ENCODE peak calls at places on chromosomes 6 and 20, in seven cellular contexts. One of them, this sample, is unnamed. For H3K4me1, the result is how much of the 10 kb centered on the place peaks cover.

GRCh38 chr6:83822629-83823169 is 30.5 kb upstream of the RIPPLY2 start:
- DNase-seq in cardiac muscle cell: no peak
- DNase-seq in uterus: no peak
- DNase-seq in psoas muscle: no peak
- DNase-seq in upper lobe of right lung: no peak
- DNase-seq in neural progenitor cell: no peak
- DNase-seq in fibroblast of lung: no peak
- DNase-seq in this sample: no peak

GRCh38 chr20:43666376-43667328 is at the start of gene MYBL2:
- DNase-seq in uterus: peak
- DNase-seq in fibroblast of lung: peak
- DNase-seq in cardiac muscle cell: peak
- DNase-seq in upper lobe of right lung: peak
- DNase-seq in psoas muscle: peak
- DNase-seq in neural progenitor cell: peak
- DNase-seq in this sample: peak

GRCh38 chr6:117938324-117938995 is 31.4 kb downstream of the SLC35F1 start:
- DNase-seq in cardiac muscle cell: no peak
- DNase-seq in fibroblast of lung: no peak
- DNase-seq in neural progenitor cell: no peak
- DNase-seq in psoas muscle: no peak
- DNase-seq in uterus: peak
- DNase-seq in upper lobe of right lung: no peak
- DNase-seq in this sample: no peak

GRCh38 chr6:79079425-79080130 is 1.5 kb upstream of the PHIP start:
- DNase-seq in upper lobe of right lung: no peak
- DNase-seq in psoas muscle: no peak
- DNase-seq in uterus: no peak
- DNase-seq in cardiac muscle cell: peak
- DNase-seq in fibroblast of lung: peak
- DNase-seq in neural progenitor cell: peak
- DNase-seq in this sample: peak

GRCh38 chr6:52992980-52993379 is 2.1 kb downstream of the GSTA4 start:
- DNase-seq in neural progenitor cell: no peak
- DNase-seq in cardiac muscle cell: peak
- DNase-seq in psoas muscle: no peak
- DNase-seq in fibroblast of lung: peak
- DNase-seq in upper lobe of right lung: no peak
- DNase-seq in uterus: no peak
- DNase-seq in this sample: peak

GRCh38 chr6:146194434-146194833 is 165.6 kb downstream of the GRM1 start:
- DNase-seq in neural progenitor cell: peak
- DNase-seq in psoas muscle: no peak
- DNase-seq in upper lobe of right lung: no peak
- DNase-seq in uterus: no peak
- DNase-seq in fibroblast of lung: no peak
- DNase-seq in cardiac muscle cell: no peak
- DNase-seq in this sample: no peak

GRCh38 chr6:129609635-129610034 is 100.3 kb downstream of the ARHGAP18 start:
- DNase-seq in upper lobe of right lung: no peak
- DNase-seq in psoas muscle: no peak
- DNase-seq in neural progenitor cell: no peak
- DNase-seq in fibroblast of lung: no peak
- DNase-seq in cardiac muscle cell: no peak
- DNase-seq in uterus: no peak
- DNase-seq in this sample: no peak

GRCh38 chr6:155483858-155484257 is 28.2 kb upstream of the NOX3 start:
- DNase-seq in fibroblast of lung: peak
- DNase-seq in upper lobe of right lung: no peak
- DNase-seq in neural progenitor cell: no peak
- DNase-seq in cardiac muscle cell: peak
- DNase-seq in psoas muscle: no peak
- DNase-seq in uterus: no peak
- DNase-seq in this sample: no peak

GRCh38 chr6:82057846-82058554 is 189.5 kb downstream of the IBTK start:
- DNase-seq in neural progenitor cell: no peak
- DNase-seq in upper lobe of right lung: no peak
- DNase-seq in cardiac muscle cell: peak
- DNase-seq in psoas muscle: no peak
- DNase-seq in uterus: no peak
- DNase-seq in fibroblast of lung: peak
- DNase-seq in this sample: no peak

GRCh38 chr20:63296411-63297299 is 3.7 kb downstream of the COL20A1 start:
- DNase-seq in upper lobe of right lung: no peak
- DNase-seq in uterus: no peak
- DNase-seq in neural progenitor cell: peak
- DNase-seq in fibroblast of lung: no peak
- DNase-seq in cardiac muscle cell: no peak
- DNase-seq in psoas muscle: no peak
- DNase-seq in this sample: no peak

GRCh38 chr6:167956983-167957492 is 40.4 kb upstream of the KIF25 start:
- DNase-seq in uterus: no peak
- DNase-seq in upper lobe of right lung: no peak
- DNase-seq in fibroblast of lung: no peak
- DNase-seq in psoas muscle: no peak
- DNase-seq in neural progenitor cell: no peak
- DNase-seq in cardiac muscle cell: no peak
- DNase-seq in this sample: peak

GRCh38 chr20:52590100-52590499 is 382.1 kb upstream of the TSHZ2 start:
- DNase-seq in cardiac muscle cell: no peak
- DNase-seq in psoas muscle: peak
- DNase-seq in uterus: no peak
- DNase-seq in upper lobe of right lung: no peak
- DNase-seq in fibroblast of lung: no peak
- DNase-seq in neural progenitor cell: no peak
- DNase-seq in this sample: no peak

GRCh38 chr6:40623178-40623577 is 36.0 kb upstream of the LRFN2 start:
- DNase-seq in uterus: no peak
- DNase-seq in psoas muscle: no peak
- DNase-seq in cardiac muscle cell: no peak
- DNase-seq in neural progenitor cell: no peak
- DNase-seq in fibroblast of lung: no peak
- DNase-seq in upper lobe of right lung: no peak
- DNase-seq in this sample: no peak

GRCh38 chr6:35388023-35388422 is 45.7 kb downstream of the PPARD start:
- DNase-seq in neural progenitor cell: no peak
- DNase-seq in fibroblast of lung: no peak
- DNase-seq in cardiac muscle cell: no peak
- DNase-seq in upper lobe of right lung: no peak
- DNase-seq in psoas muscle: no peak
- DNase-seq in uterus: no peak
- DNase-seq in this sample: no peak

GRCh38 chr20:48807586-48808381 is 20.0 kb downstream of the PREX1 start:
- DNase-seq in psoas muscle: no peak
- DNase-seq in neural progenitor cell: no peak
- DNase-seq in fibroblast of lung: peak
- DNase-seq in upper lobe of right lung: no peak
- DNase-seq in cardiac muscle cell: peak
- DNase-seq in uterus: no peak
- DNase-seq in this sample: no peak

GRCh38 chr6:36123270-36124139 is 6.8 kb upstream of the MAPK13 start:
- DNase-seq in fibroblast of lung: peak
- DNase-seq in upper lobe of right lung: peak
- DNase-seq in cardiac muscle cell: peak
- DNase-seq in uterus: peak
- DNase-seq in neural progenitor cell: peak
- DNase-seq in psoas muscle: peak
- DNase-seq in this sample: peak

GRCh38 chr20:7851031-7851490 is 89.2 kb downstream of the HAO1 start:
- DNase-seq in psoas muscle: no peak
- DNase-seq in cardiac muscle cell: peak
- DNase-seq in upper lobe of right lung: no peak
- DNase-seq in fibroblast of lung: peak
- DNase-seq in uterus: no peak
- DNase-seq in neural progenitor cell: no peak
- DNase-seq in this sample: peak

GRCh38 chr6:11551053-11551452 is 13.5 kb downstream of the TMEM170B start:
- DNase-seq in uterus: no peak
- DNase-seq in upper lobe of right lung: no peak
- DNase-seq in neural progenitor cell: no peak
- DNase-seq in psoas muscle: no peak
- DNase-seq in cardiac muscle cell: no peak
- DNase-seq in fibroblast of lung: no peak
- DNase-seq in this sample: no peak

GRCh38 chr6:29142349-29142748 is 28.4 kb upstream of the OR2J2 start:
- DNase-seq in neural progenitor cell: no peak
- DNase-seq in uterus: no peak
- DNase-seq in psoas muscle: no peak
- DNase-seq in fibroblast of lung: no peak
- DNase-seq in upper lobe of right lung: no peak
- DNase-seq in cardiac muscle cell: no peak
- DNase-seq in this sample: no peak

DNA sequence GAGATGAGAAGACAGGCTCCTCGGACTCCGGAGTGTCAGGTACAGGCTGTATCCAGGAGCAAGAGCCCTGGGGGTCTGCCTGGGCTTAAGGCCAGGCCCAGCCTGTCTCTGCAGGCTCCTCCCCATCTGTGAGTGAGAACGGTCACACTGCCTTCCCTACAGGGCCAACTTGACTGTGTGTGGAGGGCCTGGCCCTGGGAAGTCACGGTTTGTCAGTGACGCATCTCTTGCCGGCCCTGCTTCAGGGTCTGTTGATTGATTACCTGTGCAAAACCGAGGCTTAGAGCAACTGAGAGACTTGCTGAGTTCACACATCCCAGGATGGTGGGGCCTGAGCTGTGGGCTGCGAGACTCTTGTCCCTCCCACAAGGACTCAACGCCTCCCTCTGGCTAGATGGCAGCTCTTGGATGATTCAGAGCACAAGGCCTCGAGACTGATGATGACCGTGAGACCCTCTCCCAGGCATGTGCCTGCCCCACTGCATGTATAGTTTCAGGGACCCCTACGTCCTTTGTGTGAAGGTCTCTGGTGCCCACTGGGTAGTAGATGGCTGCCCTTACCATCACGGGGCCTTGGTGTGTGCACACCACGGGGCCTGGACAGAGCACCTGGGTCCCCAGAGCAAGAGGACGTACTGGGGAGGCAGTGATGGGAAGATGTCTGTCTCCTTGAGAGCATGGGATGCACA is 6.0 kb downstream of the RBM38 start:
- DNase-seq in cardiac muscle cell: no peak
- DNase-seq in uterus: no peak
- DNase-seq in upper lobe of right lung: peak
- DNase-seq in psoas muscle: peak
- DNase-seq in fibroblast of lung: no peak
- DNase-seq in neural progenitor cell: no peak
- DNase-seq in this sample: no peak
- H3K4me1 ChIP-seq in cardiac muscle cell: half or more
- H3K4me1 ChIP-seq in uterus: under half
- H3K4me1 ChIP-seq in upper lobe of right lung: under half
- H3K4me1 ChIP-seq in psoas muscle: half or more
- H3K4me1 ChIP-seq in fibroblast of lung: under half
- H3K4me1 ChIP-seq in neural progenitor cell: under half
- H3K4me1 ChIP-seq in this sample: under half

GRCh38 chr20:40506567-40506966 is 182.5 kb downstream of the MAFB start:
- DNase-seq in psoas muscle: peak
- DNase-seq in fibroblast of lung: peak
- DNase-seq in uterus: peak
- DNase-seq in cardiac muscle cell: peak
- DNase-seq in neural progenitor cell: no peak
- DNase-seq in upper lobe of right lung: peak
- DNase-seq in this sample: peak
- TF ChIP-seq CTCF in psoas muscle: no peak
- TF ChIP-seq CTCF in fibroblast of lung: no peak
- TF ChIP-seq CTCF in uterus: no peak
- TF ChIP-seq CTCF in cardiac muscle cell: no peak
- TF ChIP-seq CTCF in neural progenitor cell: no peak
- TF ChIP-seq CTCF in upper lobe of right lung: no peak
- TF ChIP-seq CTCF in this sample: no peak

GRCh38 chr20:53823121-53823764 is 229.6 kb upstream of the ZNF217 start:
- DNase-seq in upper lobe of right lung: no peak
- DNase-seq in psoas muscle: no peak
- DNase-seq in neural progenitor cell: no peak
- DNase-seq in fibroblast of lung: no peak
- DNase-seq in cardiac muscle cell: no peak
- DNase-seq in uterus: no peak
- DNase-seq in this sample: no peak

GRCh38 chr20:53824779-53825178 is 231.1 kb upstream of the ZNF217 start:
- DNase-seq in upper lobe of right lung: no peak
- DNase-seq in cardiac muscle cell: no peak
- DNase-seq in fibroblast of lung: peak
- DNase-seq in neural progenitor cell: no peak
- DNase-seq in psoas muscle: no peak
- DNase-seq in uterus: no peak
- DNase-seq in this sample: no peak

GRCh38 chr20:53826090-53826489 is 232.5 kb upstream of the ZNF217 start:
- DNase-seq in cardiac muscle cell: no peak
- DNase-seq in uterus: no peak
- DNase-seq in psoas muscle: no peak
- DNase-seq in fibroblast of lung: no peak
- DNase-seq in upper lobe of right lung: no peak
- DNase-seq in neural progenitor cell: no peak
- DNase-seq in this sample: no peak

GRCh38 chr20:53826597-53827291 is 233.1 kb upstream of the ZNF217 start:
- DNase-seq in fibroblast of lung: peak
- DNase-seq in neural progenitor cell: no peak
- DNase-seq in uterus: no peak
- DNase-seq in cardiac muscle cell: no peak
- DNase-seq in psoas muscle: no peak
- DNase-seq in upper lobe of right lung: no peak
- DNase-seq in this sample: no peak

DNA sequence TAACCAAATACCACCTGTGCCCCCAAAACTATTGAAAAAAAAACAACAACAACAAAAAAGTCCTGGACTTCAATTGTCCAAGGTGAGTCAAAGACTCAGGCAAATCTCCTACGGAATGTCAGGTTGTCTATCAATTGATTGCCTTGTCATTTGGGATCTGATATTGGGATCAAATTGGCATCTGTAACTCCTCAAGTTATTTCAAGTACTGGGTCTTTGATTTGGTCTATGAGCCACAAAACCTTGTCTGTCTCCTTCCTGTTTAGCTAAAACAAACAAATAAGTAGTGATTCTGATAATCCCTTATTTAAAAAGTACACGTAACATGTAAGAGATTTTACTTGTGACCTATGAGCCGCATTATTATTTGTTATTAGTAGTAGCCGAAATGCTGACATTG is 231.6 kb upstream of the ZNF217 start:
- DNase-seq in psoas muscle: no peak
- DNase-seq in cardiac muscle cell: no peak
- DNase-seq in uterus: no peak
- DNase-seq in fibroblast of lung: no peak
- DNase-seq in neural progenitor cell: no peak
- DNase-seq in upper lobe of right lung: no peak
- DNase-seq in this sample: no peak
- H3K4me1 ChIP-seq in psoas muscle: under half
- H3K4me1 ChIP-seq in cardiac muscle cell: under half
- H3K4me1 ChIP-seq in uterus: under half
- H3K4me1 ChIP-seq in fibroblast of lung: under half
- H3K4me1 ChIP-seq in neural progenitor cell: under half
- H3K4me1 ChIP-seq in upper lobe of right lung: under half
- H3K4me1 ChIP-seq in this sample: under half

DNA sequence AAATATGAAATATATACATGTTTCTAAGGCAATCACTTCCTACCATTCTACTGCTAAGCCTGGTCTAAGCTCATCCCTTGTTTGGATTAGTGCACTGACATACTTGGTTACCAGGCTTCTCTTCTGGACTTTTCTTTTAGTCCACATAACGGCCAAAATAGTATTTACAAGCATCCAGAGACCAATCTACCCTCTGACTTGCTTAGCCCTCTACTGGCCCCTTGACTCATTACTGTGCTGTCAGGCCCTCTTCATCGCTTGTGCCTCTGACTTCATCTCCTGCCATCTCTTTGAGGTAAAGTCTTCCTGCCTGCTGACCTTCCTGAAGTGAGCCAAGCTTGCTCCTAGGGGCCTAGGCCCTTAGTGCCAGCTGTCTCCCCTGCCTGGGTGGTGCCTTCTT is 35.1 kb downstream of the TULP4 start:
- DNase-seq in uterus: no peak
- DNase-seq in upper lobe of right lung: no peak
- DNase-seq in fibroblast of lung: no peak
- DNase-seq in cardiac muscle cell: no peak
- DNase-seq in psoas muscle: no peak
- DNase-seq in neural progenitor cell: no peak
- DNase-seq in this sample: no peak
- TF ChIP-seq CTCF in uterus: no peak
- TF ChIP-seq CTCF in upper lobe of right lung: no peak
- TF ChIP-seq CTCF in fibroblast of lung: no peak
- TF ChIP-seq CTCF in cardiac muscle cell: peak
- TF ChIP-seq CTCF in psoas muscle: no peak
- TF ChIP-seq CTCF in neural progenitor cell: no peak
- TF ChIP-seq CTCF in this sample: no peak